ENCODE peak calls at places on chromosome 19, in seven cellular contexts. P is ecto neural progenitor cell, K is lower leg skin, Y is IMR-90, O is psoas muscle, R is colonic mucosa, L is uterus. I is an unnamed sample.

GRCh38 chr19:17348700-17349099 is 11.3 kb downstream of the GTPBP3 start:
- DNase-seq in Y (peak), P (peak), R (no peak), K (no peak), L (peak), O (peak), I (no peak)

GRCh38 chr19:1131718-1132552 is 28.1 kb downstream of the GPX4 start:
- DNase-seq in P (peak), Y (peak), L (peak), O (peak), K (peak), R (peak), I (peak)

GRCh38 chr19:44623080-44623479 is 9.7 kb downstream of the IGSF23 start:
- DNase-seq in O (no peak), K (no peak), Y (peak), L (no peak), R (no peak), P (no peak), I (no peak)

GRCh38 chr19:3054972-3055740 is 7.1 kb downstream of the TLE5 start:
- DNase-seq in Y (peak), L (no peak), R (no peak), P (no peak), K (peak), O (no peak), I (no peak)

GRCh38 chr19:41235480-41235879 is 16.5 kb downstream of the AXL start:
- DNase-seq in R (no peak), P (no peak), Y (no peak), L (no peak), O (no peak), K (no peak), I (no peak)

GRCh38 chr19:7788178-7788932 is 25.3 kb downstream of the CLEC4M start:
- DNase-seq in R (no peak), Y (no peak), K (no peak), P (no peak), L (no peak), O (no peak), I (no peak)

GRCh38 chr19:41799444-41800000 is 3.1 kb downstream of the CEACAM3 start:
- DNase-seq in O (no peak), R (no peak), P (no peak), K (no peak), Y (no peak), L (no peak), I (no peak)

GRCh38 chr19:6225232-6225635 is 54.5 kb downstream of the MLLT1 start:
- DNase-seq in R (no peak), O (no peak), K (no peak), L (no peak), Y (no peak), P (no peak), I (no peak)

GRCh38 chr19:27884376-27884775 is 1328.6 kb downstream of the UQCRFS1 start:
- DNase-seq in R (no peak), O (no peak), L (no peak), K (no peak), Y (no peak), P (no peak), I (no peak)

GRCh38 chr19:21841081-21841783 is 5.2 kb upstream of the ZNF43 start:
- DNase-seq in O (no peak), R (no peak), L (no peak), P (no peak), K (no peak), Y (no peak), I (no peak)

GRCh38 chr19:18464646-18465045 is 26.7 kb upstream of the ISYNA1 start:
- DNase-seq in K (peak), O (peak), Y (peak), R (peak), L (peak), P (no peak), I (peak)

GRCh38 chr19:4338441-4339350 is at the start of gene STAP2:
- DNase-seq in O (no peak), L (no peak), R (peak), P (no peak), Y (no peak), K (peak), I (peak)

GRCh38 chr19:12703056-12703455 is 6.6 kb upstream of the FBXW9 start:
- DNase-seq in R (no peak), O (no peak), Y (peak), P (peak), L (no peak), K (no peak), I (no peak)

GRCh38 chr19:48913114-48913513 is 13.0 kb downstream of the NUCB1 start:
- DNase-seq in R (no peak), Y (no peak), P (no peak), K (no peak), L (no peak), O (no peak), I (no peak)

GRCh38 chr19:7142771-7143170 is 73.3 kb downstream of the ZNF557 start:
- DNase-seq in L (no peak), R (no peak), K (no peak), P (no peak), Y (no peak), O (no peak), I (no peak)

GRCh38 chr19:3606690-3607289 is at the start of gene TBXA2R:
- DNase-seq in Y (peak), O (peak), R (peak), P (no peak), L (peak), K (peak), I (peak)

GRCh38 chr19:30064776-30065494 is 122.9 kb downstream of the URI1 start:
- DNase-seq in P (peak), R (no peak), O (no peak), Y (no peak), K (no peak), L (no peak), I (peak)

GRCh38 chr19:14433454-14434156 is 499 bp downstream of the PKN1 start:
- DNase-seq in K (no peak), Y (no peak), P (peak), L (peak), R (peak), O (no peak), I (peak)

GRCh38 chr19:17947815-17948473 is 15.1 kb downstream of the CCDC124 start:
- DNase-seq in K (peak), R (peak), Y (peak), L (peak), O (peak), P (peak), I (peak)

GRCh38 chr19:45578861-45579260 is 5.7 kb downstream of the OPA3 start:
- DNase-seq in R (no peak), Y (no peak), L (no peak), P (no peak), K (no peak), O (no peak), I (no peak)

I was measured in stomach.